ENCODE peak calls at places on chromosomes 6 and 20, in five cellular contexts. K, V, Z, Q and D are unnamed samples.
A peak's percentile ranks its signal among the peaks of the same experiment; 100 is the strongest.

GRCh38 chr20:56809668-56810067 is 180.6 kb downstream of the TFAP2C start:
- DNase-seq in V (no peak), Q (no peak), Z (no peak), K (no peak), D (no peak)

GRCh38 chr6:21798468-21798867 is 204.9 kb downstream of the SOX4 start:
- DNase-seq in Q (no peak), K (no peak), V (no peak), Z (no peak), D (no peak)

GRCh38 chr20:6185268-6185667 is 62.4 kb upstream of the FERMT1 start:
- DNase-seq in K (no peak), Q (no peak), V (no peak), Z (no peak), D (no peak)

GRCh38 chr6:107550241-107550840 is 60.4 kb downstream of the SOBP start:
- DNase-seq in K (no peak), Q (no peak), V (no peak), Z (no peak), D (no peak)

GRCh38 chr6:166619912-166620311 is 7.1 kb downstream of the RPS6KA2 start:
- DNase-seq in Z (no peak), Q (peak; percentile 99), V (no peak), K (peak; percentile 51), D (no peak)

GRCh38 chr20:7094438-7094997 is 327.0 kb downstream of the BMP2 start:
- DNase-seq in Q (peak; percentile 10), V (no peak), Z (no peak), K (no peak), D (no peak)

GRCh38 chr20:24701027-24701426 is 231.6 kb downstream of the SYNDIG1 start:
- DNase-seq in Q (no peak), Z (no peak), K (no peak), V (no peak), D (peak; percentile 44)

GRCh38 chr6:119647309-119647708 is 297.7 kb upstream of the MAN1A1 start:
- DNase-seq in K (no peak), Z (no peak), Q (peak; percentile 77), V (no peak), D (no peak)

GRCh38 chr6:126039284-126039683 is 52.9 kb downstream of the TRMT11 start:
- DNase-seq in Z (no peak), V (no peak), K (no peak), Q (peak; percentile 89), D (no peak)

GRCh38 chr20:44183282-44183681 is 3.7 kb downstream of the JPH2 start:
- DNase-seq in Q (no peak), V (no peak), K (no peak), Z (no peak), D (no peak)

GRCh38 chr20:44180814-44181213 is 6.2 kb downstream of the JPH2 start:
- DNase-seq in V (peak; percentile 90), Z (no peak), K (no peak), Q (peak; percentile 50), D (peak; percentile 80)

GRCh38 chr20:44182135-44182765 is 4.7 kb downstream of the JPH2 start:
- DNase-seq in K (no peak), Q (no peak), V (peak; percentile 73), Z (no peak), D (peak; percentile 71)

GRCh38 chr20:44181611-44182010 is 5.4 kb downstream of the JPH2 start:
- DNase-seq in Q (no peak), Z (no peak), V (peak; percentile 76), K (no peak), D (no peak)

GRCh38 chr20:44182863-44183262 is 4.1 kb downstream of the JPH2 start:
- DNase-seq in V (no peak), Q (no peak), Z (no peak), K (no peak), D (no peak)
- H3K4me3 ChIP-seq in V (peak overlapping the region; percentile 84), Q (no peak overlapping the region), Z (no peak overlapping the region), K (peak overlapping the region; percentile 44), D (peak overlapping the region; percentile 37)

DNA sequence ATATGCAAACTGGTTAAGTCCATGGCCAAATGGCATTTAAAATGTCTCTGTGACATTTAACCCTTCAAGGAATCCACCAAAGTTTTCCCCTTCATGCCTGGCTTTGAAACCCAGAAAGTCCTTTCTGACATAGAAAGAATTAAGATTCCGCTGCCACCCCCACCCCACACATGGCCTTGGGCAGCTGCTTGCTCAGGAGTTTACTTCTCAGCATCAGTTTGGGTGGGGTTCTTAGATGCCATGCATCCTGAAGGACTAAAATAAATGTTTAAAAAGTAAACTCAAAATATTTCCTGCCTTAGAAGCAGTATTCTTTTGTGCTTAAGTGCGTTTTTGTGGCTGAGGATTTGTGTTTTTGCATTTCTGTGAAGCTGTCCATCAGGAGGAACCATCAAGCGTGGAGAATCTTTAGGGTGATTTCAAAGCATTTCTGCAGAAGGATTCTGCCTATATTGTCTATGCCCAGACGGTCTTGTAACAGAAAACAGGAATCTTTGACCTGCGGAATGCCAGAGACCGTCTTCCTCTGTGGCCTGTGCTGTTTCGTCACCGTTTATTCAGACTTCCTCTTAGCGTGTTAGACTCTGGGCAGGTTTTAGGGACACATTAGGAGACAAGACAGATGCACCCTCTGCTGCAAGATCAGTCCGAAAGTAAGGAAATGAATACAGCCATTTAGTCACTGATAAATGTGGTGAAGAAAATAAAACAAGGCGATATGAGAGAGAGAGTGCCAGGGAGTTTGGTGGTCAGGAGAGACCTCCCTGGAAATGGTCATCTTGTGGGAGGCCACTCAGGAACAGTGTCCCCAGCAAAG is 6.2 kb downstream of the DUSP22 start:
- DNase-seq in Z (no peak), V (no peak), Q (no peak), K (no peak), D (no peak)
- H3K9me3 ChIP-seq in Z (no peaks in the 10 kb centered on the region), V (no peaks in the 10 kb centered on the region), Q (no peaks in the 10 kb centered on the region), K (no peaks in the 10 kb centered on the region), D (no peaks in the 10 kb centered on the region)

GRCh38 chr6:95544517-95545225 is 32.7 kb upstream of the MANEA start:
- DNase-seq in Q (no peak), K (no peak), V (no peak), Z (no peak), D (no peak)
- H3K4me3 ChIP-seq in Q (no peak overlapping the region), K (no peak overlapping the region), V (no peak overlapping the region), Z (no peak overlapping the region), D (no peak overlapping the region)

GRCh38 chr6:142879527-142879926 is 65.4 kb downstream of the HIVEP2 start:
- DNase-seq in V (no peak), Q (no peak), Z (no peak), K (no peak), D (no peak)

GRCh38 chr6:142879076-142879475 is 65.9 kb downstream of the HIVEP2 start:
- DNase-seq in V (no peak), K (no peak), Z (no peak), Q (no peak), D (no peak)

GRCh38 chr6:142883011-142883410 is 62.0 kb downstream of the HIVEP2 start:
- DNase-seq in Q (peak; percentile 89), K (no peak), V (no peak), Z (no peak), D (no peak)

GRCh38 chr6:142881771-142882170 is 63.2 kb downstream of the HIVEP2 start:
- DNase-seq in V (no peak), Q (no peak), Z (no peak), K (no peak), D (no peak)

GRCh38 chr6:142881290-142881689 is 63.7 kb downstream of the HIVEP2 start:
- DNase-seq in K (no peak), Z (no peak), Q (no peak), V (no peak), D (no peak)
- H3K9me3 ChIP-seq in K (no peaks in the 10 kb centered on the region), Z (no peaks in the 10 kb centered on the region), Q (no peaks in the 10 kb centered on the region), V (no peaks in the 10 kb centered on the region), D (no peaks in the 10 kb centered on the region)

DNA sequence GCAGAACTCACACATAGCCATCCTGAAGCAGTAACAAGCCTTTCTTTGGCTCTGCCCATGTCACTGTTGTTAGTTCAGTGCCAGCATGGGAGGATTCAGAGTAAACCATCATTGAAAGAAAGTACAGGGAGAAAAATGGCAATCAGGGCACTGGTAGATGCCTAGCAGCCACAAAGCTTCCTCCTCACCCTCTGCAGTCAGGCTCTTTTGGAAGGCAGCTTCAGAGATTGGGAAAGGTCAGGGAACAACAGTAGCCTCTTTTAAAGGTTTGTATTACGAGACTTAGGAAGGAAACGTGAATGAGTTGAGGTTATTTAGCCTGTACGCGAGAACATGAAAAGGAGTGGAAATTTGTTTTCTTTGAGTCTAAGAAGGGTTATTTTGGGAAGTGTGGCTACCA is 15.9 kb downstream of the ZNF76 start:
- DNase-seq in Q (no peak), V (no peak), K (no peak), Z (no peak), D (no peak)
- H3K4me3 ChIP-seq in Q (no peak overlapping the region), V (no peak overlapping the region), K (no peak overlapping the region), Z (no peak overlapping the region), D (no peak overlapping the region)

GRCh38 chr6:96058094-96058493 is 42.3 kb downstream of the FUT9 start:
- DNase-seq in Q (no peak), K (no peak), V (no peak), Z (no peak), D (no peak)
- H3K9me3 ChIP-seq in Q (no peaks in the 10 kb centered on the region), K (no peaks in the 10 kb centered on the region), V (no peaks in the 10 kb centered on the region), Z (no peaks in the 10 kb centered on the region), D (no peaks in the 10 kb centered on the region)

GRCh38 chr20:21704408-21705385 is 767 bp upstream of the PAX1 start:
- DNase-seq in Q (no peak), Z (no peak), K (no peak), V (no peak), D (no peak)

GRCh38 chr20:21703740-21704407 is 1.6 kb upstream of the PAX1 start:
- DNase-seq in K (no peak), V (no peak), Z (no peak), Q (no peak), D (no peak)

GRCh38 chr20:21702001-21702400 is 3.5 kb upstream of the PAX1 start:
- DNase-seq in Q (no peak), K (no peak), V (no peak), Z (no peak), D (no peak)

GRCh38 chr20:21701171-21701876 is 4.1 kb upstream of the PAX1 start:
- DNase-seq in V (no peak), K (no peak), Z (no peak), Q (no peak), D (no peak)

GRCh38 chr20:21702553-21703467 is 2.7 kb upstream of the PAX1 start:
- DNase-seq in Z (no peak), K (peak; percentile 11), Q (peak; percentile 0), V (peak; percentile 77), D (peak; percentile 84)
- H3K4me3 ChIP-seq in Z (no peak overlapping the region), K (peak overlapping the region; percentile 5), Q (no peak overlapping the region), V (peak overlapping the region; percentile 28), D (no peak overlapping the region)

GRCh38 chr6:96478695-96479094 is 42.9 kb upstream of the UFL1 start:
- DNase-seq in V (no peak), Z (no peak), K (no peak), Q (no peak), D (no peak)
- H3K9me3 ChIP-seq in V (peaks cover 24% of the 10 kb centered on the region), Z (no peaks in the 10 kb centered on the region), K (no peaks in the 10 kb centered on the region), Q (no peaks in the 10 kb centered on the region), D (peaks cover 2% of the 10 kb centered on the region)